ENCODE peak calls at places on chromosomes 12 and 14, in four cellular contexts. S, Q, P and U are unnamed samples.
A peak's percentile ranks its signal among the peaks of the same experiment; 100 is the strongest.

GRCh38 chr12:27178723-27179398 is 65.2 kb upstream of the STK38L start:
- DNase-seq in S (no peak), Q (no peak), P (no peak), U (no peak)

GRCh38 chr12:75048763-75049162 is 160.9 kb downstream of the KCNC2 start:
- DNase-seq in S (no peak), Q (no peak), P (no peak), U (no peak)

GRCh38 chr14:35988972-35989690 is 163.0 kb downstream of the BRMS1L start:
- DNase-seq in S (no peak), Q (no peak), P (no peak), U (no peak)

GRCh38 chr12:126389215-126389841 is 1324.1 kb downstream of the AACS start:
- DNase-seq in S (no peak), Q (peak; percentile 13), P (peak; percentile 8), U (no peak)

GRCh38 chr12:6953417-6954315 is 2.5 kb downstream of the PTPN6 start:
- DNase-seq in S (no peak), Q (no peak), P (peak; percentile 79), U (peak; percentile 56)

GRCh38 chr14:68476212-68476964 is 316.5 kb downstream of the ZFP36L1 start:
- DNase-seq in S (no peak), Q (peak; percentile 73), P (peak; percentile 35), U (no peak)

GRCh38 chr12:52145228-52145940 is 46.4 kb downstream of the KRT80 start:
- DNase-seq in S (no peak), Q (no peak), P (no peak), U (no peak)

GRCh38 chr12:78181544-78182162 is 351.0 kb downstream of the NAV3 start:
- DNase-seq in S (peak; percentile 0), Q (peak; percentile 49), P (peak; percentile 8), U (peak; percentile 14)

GRCh38 chr12:126937431-126937830 is 1329.5 kb upstream of the TMEM132C start:
- DNase-seq in S (no peak), Q (no peak), P (no peak), U (peak; percentile 9)